ENCODE peak calls at places on chromosomes 16 and 17, in six cellular contexts. F is IMR-90, T is H9, X is neuronal stem cell, Z is mesenchymal stem cell, Y is H1. W is an unnamed sample. For H3K9me3, the result is how much of the 10 kb centered on the place peaks cover.

GRCh38 chr16:81454044-81454443 is 9.4 kb downstream of the CMIP start:
- DNase-seq in F (no peak), T (no peak), X (no peak), Z (no peak), Y (no peak), W (no peak)

GRCh38 chr16:81626181-81626674 is 152.9 kb upstream of the PLCG2 start:
- DNase-seq in F (peak), T (no peak), X (no peak), Z (no peak), Y (no peak), W (no peak)

GRCh38 chr17:67578058-67578457 is 139.7 kb upstream of the NOL11 start:
- DNase-seq in F (no peak), T (no peak), X (peak), Z (no peak), Y (no peak), W (no peak)

GRCh38 chr16:55489119-55489955 is 10.3 kb downstream of the MMP2 start:
- DNase-seq in F (no peak), T (no peak), X (no peak), Z (no peak), Y (no peak), W (no peak)

GRCh38 chr17:37813753-37814152 is 68.9 kb upstream of the HNF1B start:
- DNase-seq in F (peak), T (no peak), X (no peak), Z (peak), Y (no peak), W (no peak)

GRCh38 chr16:85613609-85614337 is 651 bp downstream of the GSE1 start:
- DNase-seq in F (no peak), T (peak), X (no peak), Z (peak), Y (no peak), W (peak)

GRCh38 chr17:345992-346785 is 6.4 kb downstream of the RPH3AL start:
- DNase-seq in F (no peak), T (no peak), X (no peak), Z (no peak), Y (no peak), W (no peak)

GRCh38 chr17:19237389-19238166 is 412 bp downstream of the EPN2 start:
- DNase-seq in F (no peak), T (peak), X (peak), Z (peak), Y (no peak), W (no peak)

GRCh38 chr16:79764415-79765149 is 164.0 kb upstream of the MAF start:
- DNase-seq in F (no peak), T (no peak), X (no peak), Z (no peak), Y (no peak), W (no peak)

GRCh38 chr17:17710728-17711541 is 29.7 kb downstream of the RAI1 start:
- DNase-seq in F (peak), T (peak), X (no peak), Z (peak), Y (no peak), W (no peak)

GRCh38 chr17:32265896-32266388 is 310 bp downstream of the RHBDL3 start:
- DNase-seq in F (no peak), T (no peak), X (no peak), Z (no peak), Y (no peak), W (no peak)

GRCh38 chr16:807345-808251 is 7.1 kb upstream of the GNG13 start:
- DNase-seq in F (peak), T (peak), X (peak), Z (peak), Y (peak), W (peak)

GRCh38 chr17:77319211-77320031 is 178.7 kb downstream of the SEC14L1 start:
- DNase-seq in F (peak), T (peak), X (no peak), Z (peak), Y (no peak), W (peak)

GRCh38 chr16:47920709-47921108 is 235.1 kb downstream of the ABCC12 start:
- DNase-seq in F (no peak), T (no peak), X (no peak), Z (no peak), Y (no peak), W (no peak)

GRCh38 chr17:17050346-17051345 is 8.4 kb downstream of the MPRIP start:
- DNase-seq in F (no peak), T (peak), X (no peak), Z (no peak), Y (no peak), W (no peak)

GRCh38 chr16:12542818-12543699 is 260.6 kb downstream of the CPPED1 start:
- DNase-seq in F (no peak), T (no peak), X (no peak), Z (no peak), Y (no peak), W (no peak)

GRCh38 chr17:40625311-40625710 is 22.3 kb downstream of the SMARCE1 start:
- DNase-seq in F (no peak), T (no peak), X (no peak), Z (no peak), Y (no peak), W (no peak)

GRCh38 chr16:621526-622105 is 9.2 kb upstream of the WFIKKN1 start:
- DNase-seq in F (no peak), T (no peak), X (no peak), Z (no peak), Y (no peak), W (no peak)

GRCh38 chr17:70636517-70637133 is 467.3 kb downstream of the KCNJ2 start:
- DNase-seq in F (peak), T (no peak), X (peak), Z (peak), Y (no peak), W (peak)

GRCh38 chr16:87206646-87207451 is 110.3 kb downstream of the C16orf95 start:
- DNase-seq in F (peak), T (no peak), X (no peak), Z (peak), Y (no peak), W (peak)

GRCh38 chr16:57537194-57537505 is 779 bp upstream of the CCDC102A start:
- DNase-seq in F (no peak), T (no peak), X (no peak), Z (no peak), Y (no peak), W (no peak)

GRCh38 chr16:50876263-50876662 is 134.4 kb downstream of the CYLD start:
- DNase-seq in F (no peak), T (no peak), X (no peak), Z (no peak), Y (no peak), W (no peak)

GRCh38 chr17:31811021-31811565 is 48.0 kb downstream of the COPRS start:
- DNase-seq in F (peak), T (no peak), X (no peak), Z (no peak), Y (no peak), W (no peak)

GRCh38 chr16:74570412-74571301 is 36.3 kb downstream of the GLG1 start:
- DNase-seq in F (peak), T (no peak), X (no peak), Z (no peak), Y (no peak), W (no peak)

GRCh38 chr16:86886651-86887050 is 308.3 kb downstream of the FOXL1 start:
- DNase-seq in F (peak), T (no peak), X (no peak), Z (no peak), Y (no peak), W (no peak)

GRCh38 chr16:54748611-54749190 is 182.0 kb upstream of the IRX5 start:
- DNase-seq in F (no peak), T (no peak), X (no peak), Z (no peak), Y (no peak), W (no peak)

GRCh38 chr16:70594569-70594968 is 51.8 kb upstream of the IL34 start:
- DNase-seq in F (no peak), T (no peak), X (no peak), Z (no peak), Y (no peak), W (no peak)

GRCh38 chr16:83887088-83887487 is 11.8 kb upstream of the MLYCD start:
- DNase-seq in F (no peak), T (no peak), X (no peak), Z (no peak), Y (no peak), W (no peak)

GRCh38 chr17:17298108-17298507 is 5.1 kb upstream of the NT5M start:
- DNase-seq in F (peak), T (no peak), X (no peak), Z (no peak), Y (no peak), W (no peak)

GRCh38 chr17:78343099-78343432 is 16.8 kb downstream of the SOCS3 start:
- DNase-seq in F (peak), T (peak), X (no peak), Z (peak), Y (no peak), W (no peak)

GRCh38 chr17:32747856-32748255 is 129.1 kb downstream of the MYO1D start:
- DNase-seq in F (no peak), T (no peak), X (no peak), Z (no peak), Y (no peak), W (no peak)

GRCh38 chr17:76714822-76715461 is 4.2 kb upstream of the MXRA7 start:
- DNase-seq in F (peak), T (peak), X (no peak), Z (peak), Y (no peak), W (peak)

GRCh38 chr17:32622540-32622939 is 135.7 kb downstream of the CDK5R1 start:
- DNase-seq in F (no peak), T (no peak), X (no peak), Z (no peak), Y (no peak), W (no peak)

GRCh38 chr16:89395150-89396142 is 94.9 kb downstream of the ANKRD11 start:
- DNase-seq in F (peak), T (no peak), X (no peak), Z (peak), Y (no peak), W (peak)

GRCh38 chr16:80041399-80041798 is 440.9 kb upstream of the MAF start:
- DNase-seq in F (no peak), T (no peak), X (no peak), Z (no peak), Y (no peak), W (peak)

GRCh38 chr17:7440823-7441174 is 1.5 kb downstream of the FGF11 start:
- DNase-seq in F (no peak), T (peak), X (no peak), Z (peak), Y (no peak), W (no peak)

GRCh38 chr17:47692895-47693666 is 880 bp upstream of the TBKBP1 start:
- DNase-seq in F (no peak), T (peak), X (no peak), Z (peak), Y (no peak), W (no peak)

GRCh38 chr17:66381701-66382362 is 79.4 kb downstream of the PRKCA start:
- DNase-seq in F (no peak), T (no peak), X (no peak), Z (no peak), Y (no peak), W (no peak)

GRCh38 chr17:77234695-77235094 is 93.9 kb downstream of the SEC14L1 start:
- DNase-seq in F (no peak), T (no peak), X (no peak), Z (peak), Y (no peak), W (no peak)

DNA sequence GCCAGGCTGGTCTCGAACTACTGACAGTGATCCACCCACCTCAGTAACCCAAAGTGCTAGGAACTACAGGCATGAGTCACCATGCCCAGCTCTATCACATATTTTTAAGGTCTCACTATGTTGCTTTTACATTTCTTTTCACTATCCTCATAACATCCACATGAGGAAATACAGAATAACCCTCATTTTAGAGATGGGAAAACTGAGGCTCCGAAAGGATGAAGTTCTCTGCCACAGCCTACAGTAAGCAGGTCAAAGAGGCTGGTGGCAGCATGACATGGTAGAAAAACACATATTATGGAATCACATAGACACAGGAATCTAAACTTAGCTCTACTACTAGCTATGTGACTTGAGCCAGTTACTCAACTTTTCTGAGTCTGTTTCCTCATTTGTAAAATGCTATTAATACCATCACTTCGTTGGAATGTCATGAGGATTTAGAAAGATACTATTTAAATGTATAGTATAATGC is 32.2 kb downstream of the APPBP2 start:
- DNase-seq in F (peak), T (no peak), X (no peak), Z (peak), Y (no peak), W (peak)
- H3K9me3 ChIP-seq in F (under half), T (under half), X (under half), Z (under half), Y (under half), W (under half)

GRCh38 chr17:72631568-72631967 is 460.9 kb downstream of the SLC39A11 start:
- DNase-seq in F (no peak), T (no peak), X (no peak), Z (no peak), Y (no peak), W (no peak)

GRCh38 chr17:72639711-72640110 is 452.8 kb downstream of the SLC39A11 start:
- DNase-seq in F (no peak), T (no peak), X (no peak), Z (no peak), Y (no peak), W (peak)

GRCh38 chr17:72632026-72632684 is 460.3 kb downstream of the SLC39A11 start:
- DNase-seq in F (no peak), T (no peak), X (no peak), Z (no peak), Y (no peak), W (no peak)

GRCh38 chr17:72634621-72635020 is 457.9 kb downstream of the SLC39A11 start:
- DNase-seq in F (no peak), T (no peak), X (no peak), Z (no peak), Y (no peak), W (peak)

GRCh38 chr17:72635034-72635654 is 457.3 kb downstream of the SLC39A11 start:
- DNase-seq in F (no peak), T (no peak), X (no peak), Z (no peak), Y (no peak), W (no peak)
- H3K14ac ChIP-seq in F (no peak), T (no peak), X (peak), Z (no peak), Y (no peak), W (no peak)

GRCh38 chr17:22301353-22301745 is 609.0 kb downstream of the KCNJ18 start:
- DNase-seq in F (no peak), T (no peak), X (no peak), Z (no peak), Y (no peak), W (no peak)

GRCh38 chr17:22303096-22303495 is 610.8 kb downstream of the KCNJ18 start:
- DNase-seq in F (no peak), T (no peak), X (no peak), Z (no peak), Y (no peak), W (no peak)

GRCh38 chr17:22303865-22304264 is 611.5 kb downstream of the KCNJ18 start:
- DNase-seq in F (no peak), T (no peak), X (no peak), Z (no peak), Y (no peak), W (no peak)

GRCh38 chr17:22300177-22300576 is 607.9 kb downstream of the KCNJ18 start:
- DNase-seq in F (no peak), T (no peak), X (no peak), Z (no peak), Y (no peak), W (no peak)

GRCh38 chr17:22300731-22301352 is 608.5 kb downstream of the KCNJ18 start:
- DNase-seq in F (no peak), T (no peak), X (no peak), Z (no peak), Y (no peak), W (no peak)
- H3K9me3 ChIP-seq in F (under half), T (half or more), X (under half), Z (under half), Y (half or more), W (half or more)

GRCh38 chr16:10993649-10994048 is 49.3 kb downstream of the CLEC16A start:
- DNase-seq in F (no peak), T (no peak), X (no peak), Z (no peak), Y (no peak), W (no peak)
- H3K14ac ChIP-seq in F (peak), T (no peak), X (no peak), Z (peak), Y (no peak), W (no peak)

GRCh38 chr16:35449663-35450062 is 1990.3 kb downstream of the TP53TG3F start:
- DNase-seq in F (no peak), T (no peak), X (no peak), Z (no peak), Y (no peak), W (no peak)

GRCh38 chr16:35450648-35451047 is 1991.2 kb downstream of the TP53TG3F start:
- DNase-seq in F (no peak), T (no peak), X (no peak), Z (no peak), Y (no peak), W (no peak)

GRCh38 chr16:35447010-35447558 is 1987.7 kb downstream of the TP53TG3F start:
- DNase-seq in F (no peak), T (no peak), X (no peak), Z (no peak), Y (no peak), W (no peak)

GRCh38 chr16:35452471-35452870 is 1993.1 kb downstream of the TP53TG3F start:
- DNase-seq in F (no peak), T (no peak), X (no peak), Z (no peak), Y (no peak), W (no peak)
- H3K9me3 ChIP-seq in F (under half), T (half or more), X (half or more), Z (half or more), Y (half or more), W (half or more)

DNA sequence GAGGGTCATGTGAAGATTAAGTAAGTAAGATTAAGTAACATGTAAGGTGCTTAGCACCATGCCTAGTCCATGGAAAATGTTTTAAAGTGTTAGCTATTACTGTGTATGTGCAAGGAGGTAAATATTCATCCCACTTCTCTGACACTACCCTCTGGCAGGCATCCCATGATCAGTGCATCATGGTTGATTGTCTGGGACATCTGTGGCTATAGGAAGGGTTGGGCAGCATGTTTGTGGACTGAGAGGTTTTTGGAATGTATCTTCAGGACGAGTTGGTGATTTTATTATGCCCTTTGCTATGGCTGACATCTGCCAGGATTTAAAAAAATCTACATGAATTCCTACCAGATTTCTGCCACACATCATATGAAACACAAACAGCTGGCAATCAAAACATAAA is 6.5 kb upstream of the TAOK1 start:
- DNase-seq in F (peak), T (no peak), X (no peak), Z (no peak), Y (no peak), W (no peak)
- H3K14ac ChIP-seq in F (no peak), T (no peak), X (no peak), Z (no peak), Y (no peak), W (no peak)

W was measured in trophoblast cell.